ENCODE peak calls at places on chromosomes 3 and 15, in six cellular contexts. H, R, A, Y, I and N are unnamed samples. For H3K4me1, the result is how much of the 10 kb centered on the place peaks cover.

GRCh38 chr3:197406266-197406665 is 107.9 kb upstream of the DLG1 start:
- DNase-seq in H (no peak), R (no peak), A (no peak), Y (peak), I (no peak), N (peak)

GRCh38 chr15:85849946-85850345 is 55.2 kb upstream of the KLHL25 start:
- DNase-seq in H (no peak), R (no peak), A (no peak), Y (no peak), I (no peak), N (no peak)

GRCh38 chr3:194003128-194004057 is 132.6 kb upstream of the HES1 start:
- DNase-seq in H (peak), R (peak), A (peak), Y (peak), I (no peak), N (peak)

GRCh38 chr3:174466471-174467054 is 392.6 kb upstream of the NAALADL2 start:
- DNase-seq in H (peak), R (no peak), A (no peak), Y (no peak), I (no peak), N (peak)

GRCh38 chr3:88936837-88937236 is 170.6 kb upstream of the EPHA3 start:
- DNase-seq in H (no peak), R (no peak), A (no peak), Y (no peak), I (no peak), N (peak)

GRCh38 chr15:45821390-45821789 is 186.6 kb downstream of the SQOR start:
- DNase-seq in H (no peak), R (no peak), A (no peak), Y (no peak), I (no peak), N (no peak)

GRCh38 chr15:58134886-58135285 is 3.3 kb upstream of the AQP9 start:
- DNase-seq in H (no peak), R (no peak), A (no peak), Y (no peak), I (no peak), N (no peak)

GRCh38 chr15:55685292-55685691 is 57.7 kb downstream of the PRTG start:
- DNase-seq in H (peak), R (no peak), A (no peak), Y (no peak), I (no peak), N (no peak)

GRCh38 chr3:159856496-159857098 is 132.0 kb upstream of the IL12A start:
- DNase-seq in H (no peak), R (no peak), A (no peak), Y (no peak), I (no peak), N (no peak)

GRCh38 chr3:13685721-13686120 is 136.8 kb downstream of the FBLN2 start:
- DNase-seq in H (no peak), R (no peak), A (no peak), Y (no peak), I (no peak), N (no peak)

GRCh38 chr3:156899951-156900350 is 73.8 kb downstream of the LEKR1 start:
- DNase-seq in H (no peak), R (no peak), A (no peak), Y (no peak), I (no peak), N (no peak)

GRCh38 chr3:100205161-100205560 is 55.6 kb upstream of the TBC1D23 start:
- DNase-seq in H (peak), R (no peak), A (no peak), Y (no peak), I (no peak), N (no peak)

GRCh38 chr15:80640546-80641121 is 54.5 kb upstream of the ABHD17C start:
- DNase-seq in H (no peak), R (no peak), A (no peak), Y (no peak), I (no peak), N (no peak)

GRCh38 chr15:39908186-39908585 is 11.9 kb downstream of the GPR176 start:
- DNase-seq in H (peak), R (no peak), A (no peak), Y (no peak), I (no peak), N (peak)

GRCh38 chr3:123272547-123272946 is 70.8 kb downstream of the SEC22A start:
- DNase-seq in H (peak), R (no peak), A (no peak), Y (peak), I (no peak), N (peak)

GRCh38 chr15:88636039-88636438 is 2.8 kb upstream of the ISG20 start:
- DNase-seq in H (no peak), R (peak), A (no peak), Y (no peak), I (peak), N (no peak)

GRCh38 chr15:45428491-45428890 is 50.1 kb upstream of the GATM start:
- DNase-seq in H (no peak), R (no peak), A (no peak), Y (no peak), I (no peak), N (no peak)

GRCh38 chr15:31528846-31529245 is 202.2 kb downstream of the KLF13 start:
- DNase-seq in H (no peak), R (no peak), A (no peak), Y (no peak), I (no peak), N (no peak)

GRCh38 chr15:64930019-64930652 is 18.4 kb downstream of the ANKDD1A start:
- DNase-seq in H (no peak), R (no peak), A (no peak), Y (no peak), I (no peak), N (no peak)

GRCh38 chr15:89335289-89336041 is 841 bp upstream of the POLG start:
- DNase-seq in H (no peak), R (no peak), A (no peak), Y (no peak), I (no peak), N (no peak)

GRCh38 chr3:23623841-23624240 is 181.9 kb upstream of the UBE2E1 start:
- DNase-seq in H (peak), R (no peak), A (no peak), Y (no peak), I (no peak), N (no peak)

GRCh38 chr15:28140062-28140461 is 40.9 kb upstream of the OCA2 start:
- DNase-seq in H (no peak), R (no peak), A (no peak), Y (no peak), I (no peak), N (no peak)

GRCh38 chr3:61236556-61236955 is 14.7 kb downstream of the FHIT start:
- DNase-seq in H (no peak), R (peak), A (no peak), Y (peak), I (no peak), N (no peak)

GRCh38 chr3:46902188-46902631 is 24.7 kb downstream of the PTH1R start:
- DNase-seq in H (no peak), R (no peak), A (no peak), Y (no peak), I (no peak), N (no peak)

GRCh38 chr3:49785565-49786356 is 581 bp downstream of the IP6K1 start:
- DNase-seq in H (peak), R (peak), A (peak), Y (no peak), I (no peak), N (no peak)

GRCh38 chr15:63870043-63870394 is 36.3 kb upstream of the HERC1 start:
- DNase-seq in H (no peak), R (no peak), A (no peak), Y (no peak), I (no peak), N (peak)

GRCh38 chr3:196336319-196337145 is 1.7 kb downstream of the TM4SF19 start:
- DNase-seq in H (no peak), R (no peak), A (no peak), Y (peak), I (no peak), N (no peak)

GRCh38 chr15:56349554-56349953 is 15.7 kb upstream of the TEX9 start:
- DNase-seq in H (no peak), R (no peak), A (no peak), Y (no peak), I (no peak), N (no peak)

GRCh38 chr15:68228971-68229385 is 550 bp downstream of the CLN6 start:
- DNase-seq in H (peak), R (peak), A (no peak), Y (no peak), I (no peak), N (no peak)

GRCh38 chr3:43423142-43423541 is 136.8 kb downstream of the SNRK start:
- DNase-seq in H (peak), R (no peak), A (peak), Y (no peak), I (no peak), N (peak)

GRCh38 chr3:129020691-129021090 is 19.6 kb downstream of the EFCC1 start:
- DNase-seq in H (no peak), R (no peak), A (no peak), Y (no peak), I (no peak), N (no peak)

GRCh38 chr3:176202652-176203051 is 994.6 kb downstream of the TBL1XR1 start:
- DNase-seq in H (no peak), R (no peak), A (no peak), Y (no peak), I (no peak), N (no peak)

GRCh38 chr3:71560665-71561064 is 22.9 kb downstream of the FOXP1 start:
- DNase-seq in H (peak), R (no peak), A (no peak), Y (no peak), I (no peak), N (no peak)

DNA sequence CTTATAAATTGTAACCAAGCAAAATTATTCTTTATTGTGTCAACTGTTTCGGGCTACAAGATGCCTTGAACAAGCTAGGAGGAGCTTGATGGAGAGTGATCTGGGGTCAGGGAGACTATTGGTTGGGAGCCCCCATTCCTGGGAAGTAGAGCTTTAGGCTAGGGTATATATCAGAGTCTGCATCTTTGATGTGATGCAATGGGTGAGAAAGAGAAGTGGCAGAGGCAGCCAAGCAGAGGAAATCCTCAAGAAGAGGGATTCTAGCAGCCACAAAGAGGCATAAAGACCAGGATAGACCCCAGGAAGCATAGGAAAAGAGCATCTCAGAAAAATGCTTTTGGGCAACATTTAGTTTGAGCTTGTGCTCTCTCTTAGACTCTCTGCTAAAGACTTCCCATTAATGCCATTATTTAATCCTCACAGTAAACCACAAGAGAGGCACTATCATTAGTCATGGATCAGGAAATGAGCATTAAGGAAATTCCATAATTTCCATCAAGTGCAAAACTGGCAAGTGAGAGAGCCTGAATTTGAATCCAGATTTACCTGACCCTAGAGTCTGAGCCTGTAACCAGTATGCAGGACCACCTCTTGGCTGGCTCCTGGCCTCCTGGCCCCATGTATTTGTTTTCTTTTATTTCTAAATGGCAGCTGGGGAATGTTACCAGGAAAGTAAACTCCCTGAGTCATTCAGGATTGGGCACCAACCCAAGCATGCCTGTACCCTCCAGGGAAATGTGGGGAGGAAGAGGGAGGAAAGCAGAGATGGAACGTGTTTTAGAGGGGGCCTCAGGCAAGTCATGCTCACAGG is 118.7 kb downstream of the RPL22L1 start:
- DNase-seq in H (peak), R (no peak), A (peak), Y (no peak), I (no peak), N (peak)
- H3K4me1 ChIP-seq in H (under half), R (under half), A (under half), Y (under half), I (under half), N (under half)

GRCh38 chr3:77065750-77066149 is 25.9 kb downstream of the ROBO2 start:
- DNase-seq in H (no peak), R (no peak), A (no peak), Y (no peak), I (no peak), N (no peak)
- H3K4me3 ChIP-seq in H (no peak), R (no peak), A (no peak), Y (no peak), I (no peak), N (no peak)

DNA sequence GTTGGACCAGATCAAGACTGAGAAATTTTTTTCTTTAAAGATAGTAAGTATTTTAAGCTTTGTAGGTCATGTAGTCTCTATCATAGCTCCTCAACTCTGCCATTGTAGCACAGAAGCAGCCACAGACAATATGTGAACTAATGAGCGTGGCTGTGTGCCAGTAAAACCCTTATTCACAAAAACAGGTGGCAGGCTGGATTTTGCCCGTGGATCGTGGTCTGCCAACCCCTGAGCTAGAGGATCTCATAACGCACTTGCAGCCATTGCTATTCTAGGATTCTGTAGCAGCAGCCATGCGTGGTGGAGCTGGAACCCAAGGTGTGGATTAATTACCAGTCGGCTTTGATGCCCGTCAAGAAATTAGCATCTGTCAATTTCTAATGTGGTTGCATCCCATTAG is 68.7 kb upstream of the PLXNA1 start:
- DNase-seq in H (no peak), R (no peak), A (no peak), Y (no peak), I (no peak), N (no peak)
- H3K4me1 ChIP-seq in H (under half), R (under half), A (under half), Y (under half), I (under half), N (under half)

DNA sequence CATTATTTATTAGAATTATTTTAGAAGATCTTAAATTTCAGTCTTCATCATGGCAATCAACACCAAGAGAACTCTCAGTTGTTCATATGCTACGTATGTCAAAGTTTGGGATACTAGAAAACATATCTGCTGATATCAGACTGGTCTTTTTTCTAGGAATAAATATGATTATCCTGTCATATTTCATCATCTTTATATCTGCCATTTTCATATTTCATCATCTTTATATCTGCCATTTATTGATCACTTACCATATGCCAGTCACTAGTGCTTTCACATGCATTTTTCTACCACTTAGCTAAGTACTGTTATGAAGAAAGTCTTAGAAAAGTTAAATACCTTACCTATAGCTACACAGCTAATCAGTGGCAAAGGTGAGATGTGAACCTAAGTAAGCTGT is 2.8 kb upstream of the ZCWPW2 start:
- DNase-seq in H (no peak), R (no peak), A (no peak), Y (no peak), I (no peak), N (no peak)
- H3K4me3 ChIP-seq in H (no peak), R (peak), A (no peak), Y (no peak), I (no peak), N (no peak)

GRCh38 chr15:74758736-74759135 is 10.1 kb downstream of the CYP1A2 start:
- DNase-seq in H (no peak), R (no peak), A (no peak), Y (no peak), I (no peak), N (no peak)
- H3K4me1 ChIP-seq in H (under half), R (under half), A (under half), Y (under half), I (under half), N (under half)

DNA sequence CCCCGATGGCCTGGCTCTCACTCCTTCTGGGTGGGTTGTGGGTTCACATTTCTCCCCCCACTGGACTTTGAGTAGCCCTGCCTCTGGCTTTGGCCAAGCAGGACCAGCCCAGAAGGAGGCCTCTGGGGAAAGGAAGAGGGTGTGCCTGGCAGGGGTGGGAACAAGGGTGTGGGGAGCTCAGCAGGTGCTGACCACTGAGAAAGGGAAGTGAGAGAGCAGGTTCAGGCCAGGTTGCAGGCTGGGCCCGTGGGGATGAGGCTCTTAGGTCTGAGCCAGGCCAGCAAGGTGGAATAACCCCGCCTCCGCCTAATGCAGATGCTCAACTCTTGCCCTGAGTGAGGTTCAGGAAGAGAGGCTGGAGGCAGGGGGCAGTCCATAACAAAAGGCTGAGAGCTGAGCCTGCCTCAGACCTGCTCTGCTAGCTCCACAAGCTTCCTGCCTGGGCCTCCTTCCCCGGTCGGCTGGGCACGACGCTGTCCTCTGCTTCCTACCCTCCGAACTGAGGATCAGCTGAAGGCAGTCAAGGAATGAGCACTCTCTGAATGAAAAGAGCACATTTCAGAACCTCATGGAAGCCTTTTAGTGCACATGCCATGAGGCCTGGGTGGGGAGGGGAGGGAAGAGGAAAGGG is 82.7 kb downstream of the TLE3 start:
- DNase-seq in H (no peak), R (no peak), A (no peak), Y (no peak), I (no peak), N (no peak)
- H3K4me3 ChIP-seq in H (no peak), R (no peak), A (no peak), Y (no peak), I (no peak), N (no peak)

GRCh38 chr15:84798436-84798946 is 18.7 kb upstream of the ALPK3 start:
- DNase-seq in H (no peak), R (no peak), A (no peak), Y (no peak), I (no peak), N (no peak)

GRCh38 chr15:84799511-84800187 is 17.5 kb upstream of the ALPK3 start:
- DNase-seq in H (no peak), R (no peak), A (no peak), Y (no peak), I (no peak), N (no peak)

GRCh38 chr15:84797801-84798200 is 19.4 kb upstream of the ALPK3 start:
- DNase-seq in H (no peak), R (no peak), A (no peak), Y (no peak), I (no peak), N (no peak)

GRCh38 chr15:84795186-84795585 is 22.0 kb upstream of the ALPK3 start:
- DNase-seq in H (peak), R (no peak), A (no peak), Y (no peak), I (no peak), N (no peak)

GRCh38 chr15:84797212-84797611 is 19.9 kb upstream of the ALPK3 start:
- DNase-seq in H (peak), R (no peak), A (no peak), Y (no peak), I (no peak), N (no peak)
- H3K4me1 ChIP-seq in H (under half), R (under half), A (under half), Y (under half), I (under half), N (under half)